ENCODE peak calls at places on chromosome 6, in nine cellular contexts. L, Q, V, G, O, F, C, W and Y are unnamed samples.

GRCh38 chr6:147676896-147677295 is 168.4 kb downstream of the SAMD5 start:
- DNase-seq in C (no peak), L (no peak), O (no peak), Q (no peak), W (no peak), G (no peak), V (no peak), F (no peak), Y (no peak)

GRCh38 chr6:163965426-163966348 is 551.2 kb downstream of the QKI start:
- DNase-seq in F (no peak), Q (no peak), L (peak), V (peak), C (no peak), G (no peak), O (peak), W (no peak), Y (no peak)

GRCh38 chr6:98836025-98836961 is 1.9 kb downstream of the POU3F2 start:
- DNase-seq in O (no peak), W (no peak), V (no peak), G (no peak), C (no peak), L (no peak), Q (no peak), F (no peak), Y (peak)

GRCh38 chr6:2990179-2990931 is 9.3 kb upstream of the NQO2 start:
- DNase-seq in F (peak), O (peak), C (peak), W (no peak), L (no peak), G (no peak), Q (no peak), V (no peak), Y (no peak)

GRCh38 chr6:35077006-35077712 is 64.0 kb downstream of the TCP11 start:
- DNase-seq in L (no peak), W (no peak), V (no peak), G (no peak), C (no peak), F (no peak), O (no peak), Q (no peak), Y (no peak)

GRCh38 chr6:107793193-107793592 is 30.9 kb downstream of the SCML4 start:
- DNase-seq in C (no peak), Q (no peak), V (no peak), G (no peak), L (no peak), F (no peak), W (no peak), O (no peak), Y (no peak)

GRCh38 chr6:41372526-41373366 is 37.3 kb downstream of the NCR2 start:
- DNase-seq in F (no peak), C (no peak), G (no peak), L (peak), O (no peak), W (no peak), Q (no peak), V (no peak), Y (no peak)

GRCh38 chr6:155154158-155154830 is 109.5 kb upstream of the CLDN20 start:
- DNase-seq in L (peak), G (peak), C (peak), V (no peak), Q (no peak), O (peak), F (peak), W (no peak), Y (no peak)

GRCh38 chr6:146544783-146545182 is 1.1 kb downstream of the RAB32 start:
- DNase-seq in O (no peak), C (no peak), W (no peak), G (no peak), L (no peak), V (no peak), F (peak), Q (no peak), Y (no peak)

GRCh38 chr6:33815854-33816253 is 12.1 kb upstream of the MLN start:
- DNase-seq in Q (no peak), O (peak), G (no peak), V (no peak), L (peak), F (no peak), C (peak), W (no peak), Y (peak)

GRCh38 chr6:125201961-125202729 is 48.6 kb downstream of the TPD52L1 start:
- DNase-seq in F (peak), C (peak), W (peak), Q (peak), L (no peak), V (no peak), O (peak), G (no peak), Y (no peak)

GRCh38 chr6:152296648-152297376 is 340.4 kb downstream of the SYNE1 start:
- DNase-seq in Q (no peak), L (no peak), O (peak), G (no peak), F (peak), C (no peak), V (no peak), W (no peak), Y (no peak)

GRCh38 chr6:166932116-166932515 is 24.2 kb downstream of the RNASET2 start:
- DNase-seq in L (no peak), G (no peak), V (no peak), Q (no peak), F (no peak), W (no peak), C (no peak), O (no peak), Y (no peak)

GRCh38 chr6:111925296-111925695 is 52.0 kb upstream of the FYN start:
- DNase-seq in L (no peak), Q (no peak), C (peak), W (no peak), V (no peak), F (peak), O (peak), G (no peak), Y (no peak)

GRCh38 chr6:132669690-132670291 is 10.8 kb upstream of the TAAR1 start:
- DNase-seq in Q (no peak), L (peak), C (peak), F (peak), W (no peak), O (peak), G (no peak), V (no peak), Y (no peak)

GRCh38 chr6:150719861-150720260 is 120.2 kb downstream of the PLEKHG1 start:
- DNase-seq in V (no peak), Q (no peak), G (no peak), O (no peak), L (no peak), F (no peak), C (no peak), W (no peak), Y (no peak)

GRCh38 chr6:150721411-150722266 is 122.0 kb downstream of the PLEKHG1 start:
- DNase-seq in O (no peak), L (no peak), V (no peak), W (no peak), Q (no peak), C (no peak), F (no peak), G (no peak), Y (no peak)

GRCh38 chr6:150723056-150723658 is 123.5 kb downstream of the PLEKHG1 start:
- DNase-seq in W (no peak), O (no peak), F (no peak), G (no peak), Q (no peak), C (no peak), V (no peak), L (no peak), Y (no peak)

GRCh38 chr6:150719099-150719767 is 119.5 kb downstream of the PLEKHG1 start:
- DNase-seq in Q (no peak), V (no peak), W (no peak), L (no peak), F (no peak), C (no peak), G (no peak), O (no peak), Y (no peak)

DNA sequence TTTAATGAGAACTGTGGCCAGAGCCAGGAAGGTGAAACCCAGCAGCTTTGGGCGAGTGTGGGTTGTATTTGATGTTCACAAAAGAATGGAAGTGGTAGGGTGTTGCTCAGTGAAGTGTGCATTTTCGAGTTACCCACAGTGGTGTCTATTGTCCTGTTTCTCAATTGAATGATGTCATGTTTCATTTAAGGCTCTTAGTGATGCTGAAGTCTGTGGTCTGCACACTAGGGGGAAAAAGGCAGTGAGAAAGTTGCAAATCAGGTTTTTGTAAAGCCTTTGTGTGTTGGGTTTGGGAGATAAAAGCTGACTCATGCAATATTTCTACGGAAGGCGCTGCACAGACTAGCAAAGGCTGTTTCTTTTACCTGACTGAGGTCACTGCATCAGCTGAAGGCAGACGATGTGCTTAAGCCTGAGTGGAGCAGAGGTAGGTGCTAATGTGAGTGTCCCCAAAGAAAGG is 121.1 kb downstream of the PLEKHG1 start:
- DNase-seq in O (no peak), C (peak), F (peak), L (no peak), G (no peak), V (no peak), W (no peak), Q (no peak), Y (no peak)
- TF ChIP-seq CTCF in O (no peak), C (no peak), F (peak), L (no peak), G (no peak), V (no peak), W (no peak), Q (no peak), Y (no peak)

DNA sequence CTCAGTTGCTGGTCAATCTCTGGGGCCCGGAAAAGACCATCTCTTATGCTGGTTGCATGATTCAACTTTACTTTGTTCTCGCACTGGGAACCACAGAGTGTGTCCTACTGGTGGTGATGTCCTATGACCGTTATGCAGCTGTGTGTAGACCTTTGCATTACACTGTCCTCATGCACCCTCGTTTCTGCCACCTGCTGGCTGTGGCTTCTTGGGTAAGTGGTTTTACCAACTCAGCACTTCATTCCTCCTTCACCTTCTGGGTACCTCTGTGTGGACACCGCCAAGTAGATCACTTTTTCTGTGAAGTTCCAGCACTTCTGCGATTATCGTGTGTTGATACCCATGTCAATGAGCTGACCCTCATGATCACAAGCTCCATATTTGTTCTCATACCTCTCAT is 4.3 kb downstream of the OR2J3 start:
- DNase-seq in V (no peak), O (no peak), F (no peak), L (no peak), W (no peak), C (no peak), Q (no peak), G (no peak), Y (no peak)
- TF ChIP-seq CTCF in V (no peak), O (no peak), F (no peak), L (no peak), W (no peak), C (no peak), Q (no peak), G (no peak), Y (no peak)

GRCh38 chr6:31738048-31738979 is 1.5 kb upstream of the MSH5 start:
- DNase-seq in W (no peak), Q (no peak), V (no peak), C (peak), G (peak), O (peak), L (no peak), F (peak), Y (no peak)
- TF ChIP-seq CTCF in W (no peak), Q (no peak), V (no peak), C (peak), G (no peak), O (peak), L (peak), F (peak), Y (no peak)

GRCh38 chr6:168318090-168318489 is 1.5 kb downstream of the DACT2 start:
- DNase-seq in C (no peak), O (no peak), G (no peak), F (no peak), W (no peak), L (no peak), V (no peak), Q (no peak), Y (no peak)

GRCh38 chr6:168315626-168316025 is 4.0 kb downstream of the DACT2 start:
- DNase-seq in L (no peak), G (no peak), F (no peak), Q (no peak), V (no peak), C (no peak), W (no peak), O (no peak), Y (no peak)

GRCh38 chr6:168314029-168314420 is 5.6 kb downstream of the DACT2 start:
- DNase-seq in V (no peak), C (no peak), G (no peak), O (no peak), F (no peak), W (no peak), Q (no peak), L (no peak), Y (no peak)

GRCh38 chr6:168313371-168314028 is 6.1 kb downstream of the DACT2 start:
- DNase-seq in C (no peak), O (no peak), W (no peak), V (no peak), F (no peak), L (peak), Q (no peak), G (no peak), Y (no peak)

GRCh38 chr6:168314948-168315347 is 4.6 kb downstream of the DACT2 start:
- DNase-seq in L (no peak), V (no peak), O (peak), G (no peak), W (no peak), Q (no peak), F (peak), C (peak), Y (no peak)
- TF ChIP-seq CTCF in L (no peak), V (no peak), O (peak), G (no peak), W (no peak), Q (peak), F (peak), C (peak), Y (no peak)

GRCh38 chr6:17091122-17091521 is 10.7 kb upstream of the STMND1 start:
- DNase-seq in V (no peak), C (peak), Q (no peak), F (peak), G (no peak), L (no peak), W (no peak), O (no peak), Y (no peak)
- TF ChIP-seq CTCF in V (no peak), C (peak), Q (peak), F (peak), G (no peak), L (peak), W (no peak), O (peak), Y (peak)

GRCh38 chr6:44133003-44133931 is 5.9 kb downstream of the TMEM63B start:
- DNase-seq in F (peak), L (peak), G (peak), V (no peak), Q (no peak), C (peak), W (no peak), O (peak), Y (peak)
- TF ChIP-seq CTCF in F (no peak), L (no peak), G (no peak), V (no peak), Q (no peak), C (no peak), W (no peak), O (peak), Y (no peak)